ENCODE peak calls at places on chromosomes 11 and 22, in nine cellular contexts. S, G, L, N, T, K, D, A and O are unnamed samples.

GRCh38 chr11:6864436-6864835 is 1.6 kb downstream of the OR10A2 start:
- DNase-seq in S (no peak), G (no peak), L (no peak), N (no peak), T (no peak), K (no peak), D (no peak), A (no peak), O (no peak)

GRCh38 chr11:9575531-9576240 is 2.2 kb downstream of the WEE1 start:
- DNase-seq in S (no peak), G (no peak), L (no peak), N (no peak), T (no peak), K (no peak), D (no peak), A (peak), O (no peak)

GRCh38 chr11:119323532-119324033 is 6.7 kb upstream of the MCAM start:
- DNase-seq in S (no peak), G (peak), L (peak), N (peak), T (peak), K (peak), D (no peak), A (peak), O (peak)

GRCh38 chr11:69707156-69707555 is 3.3 kb upstream of the FGF19 start:
- DNase-seq in S (peak), G (no peak), L (no peak), N (no peak), T (no peak), K (no peak), D (no peak), A (no peak), O (no peak)

GRCh38 chr11:118916842-118917388 is 8.8 kb downstream of the BCL9L start:
- DNase-seq in S (no peak), G (no peak), L (no peak), N (peak), T (peak), K (no peak), D (no peak), A (peak), O (no peak)

GRCh38 chr22:22748297-22748743 is 103.9 kb downstream of the GGTLC2 start:
- DNase-seq in S (peak), G (peak), L (no peak), N (peak), T (peak), K (peak), D (peak), A (peak), O (peak)

GRCh38 chr11:640021-640706 is 3.1 kb downstream of the DRD4 start:
- DNase-seq in S (no peak), G (no peak), L (no peak), N (no peak), T (no peak), K (no peak), D (no peak), A (no peak), O (peak)

GRCh38 chr22:44823396-44823795 is 71.0 kb downstream of the ARHGAP8 start:
- DNase-seq in S (no peak), G (no peak), L (no peak), N (no peak), T (no peak), K (no peak), D (no peak), A (no peak), O (no peak)

GRCh38 chr22:42887523-42888507 is 30.7 kb upstream of the ARFGAP3 start:
- DNase-seq in S (no peak), G (peak), L (no peak), N (no peak), T (no peak), K (no peak), D (no peak), A (no peak), O (peak)

GRCh38 chr11:103842795-103843194 is 193.6 kb upstream of the DDI1 start:
- DNase-seq in S (no peak), G (no peak), L (no peak), N (no peak), T (no peak), K (no peak), D (no peak), A (no peak), O (peak)